ENCODE peak calls at places on chromosomes 3 and 15, in nine cellular contexts. J is activated CD4-positive, alpha-beta memory T cell treated with anti-CD3 and anti-CD28 coated beads, Interleukin-2, amount 10 ng/mL, durations not matched to agents 7 days and 5 days; U is activated gamma-delta T cell treated with Interleukin-2 at 50 U/mL for 16 hours; Z is stimulated activated naive B cell treated with anti-CD40 and anti-IgM and Interleukin-4, amounts not matched to agents 10 μg/mL and 1 μg/mL and 100 μg/mL, for 72 hours; T is naive thymus-derived CD4-positive, alpha-beta T cell; V is NCI-H1417; O is heart left ventricle; Q is ELF-1; F is GM04504. D is an unnamed sample.

GRCh38 chr3:124747111-124747981 is 17.1 kb downstream of the UMPS start:
- DNase-seq in J (no peak), U (no peak), Z (no peak), T (no peak), V (no peak), O (no peak), Q (no peak), F (no peak), D (no peak)

GRCh38 chr3:53719796-53720195 is 126.4 kb downstream of the CHDH start:
- DNase-seq in J (no peak), U (no peak), Z (no peak), T (no peak), V (no peak), O (no peak), Q (no peak), F (no peak), D (no peak)

GRCh38 chr15:89330119-89330518 is 4.5 kb downstream of the POLG start:
- DNase-seq in J (no peak), U (no peak), Z (no peak), T (no peak), V (no peak), O (no peak), Q (no peak), F (no peak), D (no peak)

GRCh38 chr15:68481321-68481720 is 49.4 kb upstream of the ITGA11 start:
- DNase-seq in J (no peak), U (no peak), Z (no peak), T (no peak), V (no peak), O (peak), Q (no peak), F (no peak), D (no peak)

GRCh38 chr15:25735550-25736384 is 127.4 kb downstream of the ATP10A start:
- DNase-seq in J (no peak), U (no peak), Z (no peak), T (no peak), V (no peak), O (no peak), Q (no peak), F (no peak), D (no peak)

GRCh38 chr15:66294932-66295235 is 1.5 kb downstream of the DIS3L start:
- DNase-seq in J (no peak), U (no peak), Z (no peak), T (no peak), V (peak), O (no peak), Q (no peak), F (no peak), D (peak)

GRCh38 chr3:28860307-28860706 is 420.6 kb upstream of the RBMS3 start:
- DNase-seq in J (no peak), U (no peak), Z (no peak), T (no peak), V (no peak), O (peak), Q (no peak), F (no peak), D (no peak)

GRCh38 chr3:44894485-44894884 is 20.1 kb downstream of the TGM4 start:
- DNase-seq in J (no peak), U (no peak), Z (no peak), T (no peak), V (no peak), O (no peak), Q (peak), F (no peak), D (no peak)

GRCh38 chr3:132231633-132232032 is 85.6 kb upstream of the ACP3 start:
- DNase-seq in J (no peak), U (no peak), Z (no peak), T (no peak), V (peak), O (no peak), Q (no peak), F (peak), D (peak)

GRCh38 chr3:4821975-4822374 is 157.3 kb upstream of the BHLHE40 start:
- DNase-seq in J (peak), U (peak), Z (no peak), T (peak), V (no peak), O (no peak), Q (no peak), F (no peak), D (no peak)

GRCh38 chr3:53860196-53860595 is 13.8 kb downstream of the IL17RB start:
- DNase-seq in J (no peak), U (no peak), Z (no peak), T (no peak), V (no peak), O (no peak), Q (no peak), F (no peak), D (no peak)

GRCh38 chr3:196523841-196524240 is 8.7 kb upstream of the SMCO1 start:
- DNase-seq in J (no peak), U (no peak), Z (no peak), T (no peak), V (no peak), O (no peak), Q (no peak), F (no peak), D (no peak)

GRCh38 chr3:97131476-97131875 is 317.1 kb downstream of the EPHA6 start:
- DNase-seq in J (no peak), U (no peak), Z (no peak), T (no peak), V (peak), O (no peak), Q (no peak), F (no peak), D (no peak)

GRCh38 chr3:46595819-46596218 is 16.5 kb upstream of the FAM240A start:
- DNase-seq in J (no peak), U (no peak), Z (no peak), T (no peak), V (no peak), O (no peak), Q (no peak), F (no peak), D (no peak)

GRCh38 chr15:88275804-88276203 is 19.3 kb upstream of the NTRK3 start:
- DNase-seq in J (no peak), U (no peak), Z (no peak), T (no peak), V (no peak), O (no peak), Q (no peak), F (no peak), D (no peak)

GRCh38 chr3:172065534-172065933 is 26.2 kb downstream of the FNDC3B start:
- DNase-seq in J (no peak), U (no peak), Z (no peak), T (no peak), V (no peak), O (no peak), Q (no peak), F (peak), D (no peak)

GRCh38 chr3:158935846-158936245 is 134.0 kb downstream of the MFSD1 start:
- DNase-seq in J (no peak), U (no peak), Z (no peak), T (no peak), V (no peak), O (no peak), Q (no peak), F (no peak), D (peak)